ENCODE peak calls at places on chromosome 2, in four cellular contexts. D is fibroblast of mammary gland, Q is foreskin fibroblast, V is uterus. P is an unnamed sample.

GRCh38 chr2:240876475-240877251 is 8.0 kb downstream of the AGXT start:
- DNase-seq in D (no peak), Q (no peak), V (peak), P (no peak)

GRCh38 chr2:57962861-57963260 is 83.7 kb upstream of the VRK2 start:
- DNase-seq in D (no peak), V (no peak), Q (no peak), P (no peak)

GRCh38 chr2:207317358-207317984 is 151.7 kb upstream of the KLF7 start:
- DNase-seq in D (peak), Q (peak), V (no peak), P (peak)

GRCh38 chr2:60484080-60484737 is 69.2 kb downstream of the BCL11A start:
- DNase-seq in V (no peak), D (no peak), Q (peak), P (peak)

GRCh38 chr2:26292646-26293045 is 47.9 kb downstream of the HADHB start:
- DNase-seq in Q (peak), D (peak), V (peak), P (no peak)

GRCh38 chr2:9658972-9659371 is 28.2 kb upstream of the YWHAQ start:
- DNase-seq in D (peak), Q (no peak), V (no peak), P (no peak)

GRCh38 chr2:39497077-39497867 is 60.2 kb upstream of the MAP4K3 start:
- DNase-seq in D (no peak), Q (peak), V (peak), P (no peak)

GRCh38 chr2:768484-768883 is 91.3 kb upstream of the TMEM18 start:
- DNase-seq in D (no peak), V (no peak), Q (no peak), P (no peak)

GRCh38 chr2:22807876-22808275 is 577.1 kb upstream of the KLHL29 start:
- DNase-seq in V (no peak), D (no peak), Q (no peak), P (no peak)

GRCh38 chr2:215542690-215543089 is 106.8 kb upstream of the FN1 start:
- DNase-seq in V (no peak), Q (peak), D (no peak), P (no peak)

GRCh38 chr2:100554788-100555407 is 7.9 kb upstream of the PDCL3 start:
- DNase-seq in Q (no peak), D (no peak), V (no peak), P (no peak)

GRCh38 chr2:179981085-179981484 is 26.0 kb downstream of the CWC22 start:
- DNase-seq in Q (no peak), V (no peak), D (peak), P (peak)

GRCh38 chr2:56357655-56358295 is 174.0 kb downstream of the CCDC85A start:
- DNase-seq in D (peak), V (no peak), Q (no peak), P (no peak)

GRCh38 chr2:71238089-71238488 is 11.2 kb upstream of the PAIP2B start:
- DNase-seq in V (no peak), D (no peak), Q (no peak), P (no peak)

GRCh38 chr2:163466583-163466982 is 269.2 kb downstream of the FIGN start:
- DNase-seq in Q (no peak), D (no peak), V (no peak), P (no peak)

GRCh38 chr2:189379287-189379630 is 62.0 kb upstream of the WDR75 start:
- DNase-seq in D (no peak), Q (peak), V (no peak), P (no peak)

GRCh38 chr2:210616074-210616473 is 59.7 kb downstream of the CPS1 start:
- DNase-seq in V (no peak), Q (no peak), D (no peak), P (no peak)

GRCh38 chr2:139828011-139828410 is 1047.8 kb upstream of the NXPH2 start:
- DNase-seq in D (no peak), Q (no peak), V (no peak), P (no peak)

GRCh38 chr2:38517284-38517683 is 85.4 kb downstream of the HNRNPLL start:
- DNase-seq in Q (no peak), D (no peak), V (no peak), P (no peak)

GRCh38 chr2:96869824-96870630 is at the start of gene SEMA4C:
- DNase-seq in V (peak), Q (peak), D (no peak), P (no peak)

GRCh38 chr2:146814971-146815370 is 1029.9 kb upstream of the ACVR2A start:
- DNase-seq in V (no peak), Q (no peak), D (no peak), P (no peak)

GRCh38 chr2:197011777-197012641 is 85.5 kb upstream of the PGAP1 start:
- DNase-seq in D (peak), V (peak), Q (peak), P (peak)

GRCh38 chr2:28894470-28895188 is at the start of gene WDR43:
- DNase-seq in Q (peak), D (peak), V (peak), P (peak)

GRCh38 chr2:55616509-55617159 is 788 bp downstream of the PPP4R3B start:
- DNase-seq in V (no peak), Q (peak), D (peak), P (no peak)

GRCh38 chr2:181887056-181887455 is 4.5 kb upstream of the ITPRID2 start:
- DNase-seq in D (no peak), V (no peak), Q (no peak), P (no peak)

GRCh38 chr2:72695676-72696075 is 130.2 kb downstream of the EXOC6B start:
- DNase-seq in D (no peak), V (no peak), Q (no peak), P (no peak)

GRCh38 chr2:7930800-7931635 is 750.8 kb upstream of the ID2 start:
- DNase-seq in D (peak), V (no peak), Q (no peak), P (peak)

GRCh38 chr2:66700181-66700686 is 265.3 kb downstream of the MEIS1 start:
- DNase-seq in Q (no peak), D (no peak), V (no peak), P (no peak)

GRCh38 chr2:62881162-62881795 is 169.4 kb upstream of the OTX1 start:
- DNase-seq in D (no peak), V (no peak), Q (no peak), P (no peak)

GRCh38 chr2:64987001-64987962 is 1.9 kb upstream of the SLC1A4 start:
- DNase-seq in D (no peak), V (no peak), Q (peak), P (no peak)

GRCh38 chr2:1505031-1505441 is 91.8 kb downstream of the TPO start:
- DNase-seq in Q (no peak), D (no peak), V (no peak), P (no peak)

GRCh38 chr2:174951746-174952145 is 53.4 kb downstream of the CHN1 start:
- DNase-seq in V (no peak), Q (peak), D (peak), P (no peak)

GRCh38 chr2:239226677-239227076 is 174.1 kb downstream of the HDAC4 start:
- DNase-seq in Q (no peak), V (no peak), D (no peak), P (no peak)

GRCh38 chr2:61911510-61911909 is 6.0 kb downstream of the COMMD1 start:
- DNase-seq in V (no peak), Q (no peak), D (peak), P (no peak)

GRCh38 chr2:200585730-200586643 is at the start of gene AOX1:
- DNase-seq in Q (peak), D (peak), V (peak), P (no peak)

GRCh38 chr2:188512456-188512855 is 220.8 kb downstream of the GULP1 start:
- DNase-seq in V (no peak), Q (peak), D (peak), P (peak)

GRCh38 chr2:107334311-107334710 is 448.3 kb upstream of the ST6GAL2 start:
- DNase-seq in V (no peak), Q (no peak), D (peak), P (no peak)

GRCh38 chr2:233528182-233528581 is 38.4 kb downstream of the USP40 start:
- DNase-seq in V (no peak), Q (no peak), D (no peak), P (no peak)
- H3K4me3 ChIP-seq in V (no peak), Q (no peak), D (no peak), P (no peak)

DNA sequence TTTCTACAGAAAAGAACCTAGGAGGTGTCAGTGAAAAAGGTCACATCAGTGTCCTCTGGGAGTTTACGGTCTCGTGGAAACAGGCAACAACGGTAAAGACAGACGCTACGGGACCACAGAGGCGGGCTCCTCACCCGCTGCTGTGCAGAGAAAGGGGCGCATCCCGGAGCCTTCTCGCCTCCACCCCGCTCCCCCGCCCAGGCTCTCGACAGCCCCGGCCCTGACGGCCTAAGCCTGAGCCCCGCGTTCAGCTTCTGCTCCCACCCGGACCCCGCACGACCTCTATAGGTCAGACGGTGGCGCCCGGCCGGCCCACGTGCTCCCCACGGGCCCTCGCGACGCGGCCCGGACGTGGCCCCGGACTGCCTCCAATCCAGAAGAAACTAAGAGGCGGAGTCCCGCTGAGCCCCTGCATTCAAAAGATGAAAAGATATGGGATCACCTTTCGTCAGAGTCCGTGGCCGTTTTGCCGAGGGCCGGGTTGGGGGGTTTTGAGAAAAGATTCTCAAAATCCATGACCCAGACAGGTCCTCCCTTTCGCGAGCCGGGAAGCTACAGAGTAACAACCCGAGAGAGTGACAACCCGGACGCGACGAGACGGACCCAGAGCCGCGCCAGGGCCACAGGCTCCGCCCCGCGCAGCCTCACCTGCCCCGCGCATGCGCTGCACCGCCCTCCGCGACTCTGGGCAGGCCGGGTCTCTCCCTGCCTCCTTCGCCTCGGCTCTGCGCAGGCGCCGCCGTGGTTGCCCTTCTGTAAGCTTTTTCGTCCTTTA is at the start of gene ZC3H8:
- DNase-seq in Q (peak), V (peak), D (peak), P (peak)
- TF ChIP-seq CTCF in Q (no peak), V (no peak), D (no peak), P (no peak)

GRCh38 chr2:119696005-119696404 is 17.0 kb downstream of the TMEM177 start:
- DNase-seq in V (no peak), Q (no peak), D (no peak), P (no peak)
- H3K4me3 ChIP-seq in V (no peak), Q (no peak), D (no peak), P (no peak)

DNA sequence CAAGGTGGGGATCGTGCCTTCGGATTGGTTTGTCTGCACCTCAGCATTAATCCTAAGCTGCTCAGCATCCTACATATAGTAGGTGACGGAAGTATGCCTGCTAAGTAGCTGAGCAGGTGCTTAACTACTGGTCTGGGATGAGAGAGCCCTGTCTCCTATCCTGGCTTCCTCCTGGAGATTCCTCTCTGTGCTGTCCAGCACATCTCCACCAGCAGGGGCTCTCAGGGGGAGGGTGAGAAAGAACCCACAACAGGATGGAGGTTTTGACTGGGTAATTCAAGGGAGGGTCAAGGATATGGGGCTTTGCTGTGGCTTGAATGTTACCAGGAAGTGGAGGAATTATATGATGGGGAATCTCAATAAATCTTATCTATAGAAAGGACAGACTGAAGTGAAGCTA is 45.4 kb upstream of the KIF5C start:
- DNase-seq in Q (no peak), V (no peak), D (no peak), P (no peak)
- TF ChIP-seq CTCF in Q (no peak), V (no peak), D (no peak), P (peak)

GRCh38 chr2:16188256-16188890 is 248.0 kb downstream of the MYCN start:
- DNase-seq in V (no peak), D (no peak), Q (no peak), P (no peak)
- H3K4me3 ChIP-seq in V (no peak), D (no peak), Q (no peak), P (no peak)

GRCh38 chr2:10790228-10790973 is 22.2 kb downstream of the PDIA6 start:
- DNase-seq in Q (no peak), D (no peak), V (no peak), P (no peak)

GRCh38 chr2:10792001-10792400 is 20.6 kb downstream of the PDIA6 start:
- DNase-seq in D (no peak), Q (no peak), V (no peak), P (no peak)

GRCh38 chr2:10795508-10796046 is 17.0 kb downstream of the PDIA6 start:
- DNase-seq in Q (no peak), D (no peak), V (no peak), P (no peak)

GRCh38 chr2:10794891-10795290 is 17.7 kb downstream of the PDIA6 start:
- DNase-seq in Q (no peak), D (no peak), V (no peak), P (no peak)

DNA sequence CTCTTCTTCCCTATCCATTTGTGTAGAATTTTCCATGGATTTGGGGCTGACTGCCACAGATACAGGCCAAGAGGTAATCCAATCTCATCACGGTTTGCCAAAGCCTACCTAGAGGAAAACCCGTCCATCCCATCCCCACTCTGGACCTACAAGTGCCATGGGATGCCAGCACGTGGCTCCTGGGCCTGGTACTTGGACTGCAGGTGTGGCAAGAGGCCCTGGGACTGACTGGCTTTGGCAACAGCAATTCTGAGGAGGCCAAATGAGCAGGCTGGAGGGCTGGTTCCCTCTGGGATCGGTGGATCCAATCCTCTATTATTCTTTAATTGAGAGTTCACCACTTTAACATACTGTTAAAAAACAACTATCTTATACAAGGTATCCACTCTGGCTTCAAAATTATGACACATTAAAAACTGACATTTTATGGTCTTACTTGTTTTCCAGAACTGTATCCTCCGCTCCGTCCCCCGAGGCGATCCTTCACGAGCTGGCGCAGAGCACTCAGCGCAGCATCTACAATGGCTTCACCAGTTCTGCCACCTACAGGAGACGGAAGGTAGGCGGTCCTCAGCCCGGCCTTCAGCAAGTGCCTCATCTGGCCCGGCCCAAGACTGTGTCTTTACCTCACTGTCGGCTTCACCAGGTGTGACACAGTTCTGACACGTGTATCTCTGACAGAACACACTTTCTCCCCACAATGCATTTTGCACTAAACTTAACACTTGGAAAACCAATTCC is 19.8 kb downstream of the PDIA6 start:
- DNase-seq in Q (no peak), D (no peak), V (no peak), P (no peak)
- TF ChIP-seq CTCF in Q (no peak), D (no peak), V (no peak), P (no peak)

DNA sequence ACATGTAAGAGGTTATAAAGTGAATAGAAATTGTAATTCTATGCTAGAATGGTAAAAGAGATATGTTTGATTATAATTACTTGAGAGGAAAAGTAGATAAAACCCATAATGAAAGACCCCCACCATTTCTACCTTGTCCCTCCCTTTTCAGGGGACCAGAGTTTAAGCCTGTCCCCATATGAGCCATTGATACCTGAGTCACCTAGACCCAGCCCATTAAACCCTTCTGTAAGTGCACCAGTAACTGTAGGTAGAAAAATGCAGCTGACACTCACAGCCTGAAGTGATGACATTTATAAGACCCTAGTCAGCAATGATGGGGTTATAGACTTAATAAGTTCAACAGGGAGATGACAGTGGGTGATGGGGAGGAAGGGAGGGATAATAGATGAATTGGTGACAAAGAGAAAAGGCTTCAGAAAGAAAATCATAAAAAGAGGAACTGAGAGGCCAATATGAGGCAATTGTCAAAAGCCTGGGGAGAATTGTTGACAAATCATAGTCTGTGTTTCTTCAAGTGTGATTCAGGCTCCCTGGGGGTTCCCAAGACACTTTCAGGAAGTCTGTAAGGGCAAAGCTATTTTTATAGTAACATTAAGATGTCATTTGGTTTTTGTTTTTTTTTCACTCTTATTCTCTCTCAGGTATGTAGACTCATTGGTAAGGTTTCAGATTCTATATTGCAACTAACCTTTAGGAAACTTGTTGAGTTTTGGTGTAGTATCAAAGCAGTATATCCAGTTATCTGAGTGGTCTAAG is 544.2 kb downstream of the SATB2 start:
- DNase-seq in D (no peak), Q (no peak), V (no peak), P (no peak)
- H3K4me3 ChIP-seq in D (no peak), Q (no peak), V (no peak), P (no peak)

DNA sequence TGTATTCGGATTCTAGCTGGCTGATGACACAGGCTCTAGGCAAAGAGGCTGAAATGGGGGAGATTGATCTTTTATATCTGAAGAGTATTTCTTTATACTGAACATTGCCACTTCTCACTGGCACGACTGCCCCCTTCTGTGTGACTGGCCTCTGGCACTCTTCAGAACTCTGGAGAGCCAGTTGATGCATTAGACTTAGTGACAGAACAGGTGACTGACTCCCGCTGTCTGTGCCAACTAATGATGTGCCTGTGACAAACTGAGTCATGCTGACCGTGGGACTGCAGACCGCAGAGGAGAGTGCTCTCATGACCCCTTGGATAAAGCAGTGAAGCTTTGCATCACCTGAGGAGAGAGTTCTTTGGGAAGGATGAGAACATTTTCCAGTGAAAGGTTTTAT is 14.4 kb downstream of the MGAT5 start:
- DNase-seq in Q (no peak), D (peak), V (no peak), P (no peak)
- TF ChIP-seq CTCF in Q (no peak), D (no peak), V (no peak), P (no peak)